ENCODE peak calls at places on chromosomes 3 and 15, in eight cellular contexts. K is heart right ventricle; E is sciatic nerve; J is GM23338; I is effector memory CD8-positive, alpha-beta T cell; W is gastroesophageal sphincter; Z is activated CD4-positive, CD25-positive, alpha-beta regulatory T cell treated with anti-CD3 and anti-CD28 coated beads, Interleukin-2, amount 50 U/mL, for 24 hours; O is lung. L is an unnamed sample.

GRCh38 chr15:98700501-98700900 is 52.2 kb downstream of the IGF1R start:
- ATAC-seq in K (no peak), E (no peak), J (peak), I (no peak), W (no peak), Z (no peak), O (no peak), L (peak)

GRCh38 chr3:141227752-141228151 is 3.9 kb upstream of the PXYLP1 start:
- ATAC-seq in K (no peak), E (no peak), J (no peak), I (no peak), W (no peak), Z (no peak), O (no peak), L (no peak)

GRCh38 chr3:107957506-107957905 is 133.3 kb downstream of the CD47 start:
- ATAC-seq in K (no peak), E (peak), J (peak), I (no peak), W (peak), Z (no peak), O (no peak), L (no peak)

GRCh38 chr3:43178891-43179366 is 73.0 kb upstream of the POMGNT2 start:
- ATAC-seq in K (no peak), E (peak), J (no peak), I (no peak), W (no peak), Z (no peak), O (no peak), L (no peak)

GRCh38 chr3:156507285-156507684 is 47.6 kb downstream of the SSR3 start:
- ATAC-seq in K (no peak), E (no peak), J (no peak), I (no peak), W (no peak), Z (peak), O (no peak), L (peak)

GRCh38 chr3:23405081-23405480 is 202.0 kb downstream of the UBE2E2 start:
- ATAC-seq in K (no peak), E (no peak), J (no peak), I (no peak), W (no peak), Z (no peak), O (no peak), L (no peak)

GRCh38 chr3:171556574-171557145 is 96.5 kb upstream of the TNIK start:
- ATAC-seq in K (no peak), E (no peak), J (peak), I (no peak), W (no peak), Z (no peak), O (no peak), L (no peak)

GRCh38 chr3:129596194-129597086 is 10.0 kb downstream of the PLXND1 start:
- ATAC-seq in K (peak), E (peak), J (peak), I (peak), W (peak), Z (no peak), O (peak), L (no peak)

GRCh38 chr15:60797444-60798040 is 318.6 kb upstream of the ICE2 start:
- ATAC-seq in K (no peak), E (no peak), J (no peak), I (no peak), W (no peak), Z (no peak), O (no peak), L (peak)

GRCh38 chr15:90055182-90055581 is 47.1 kb downstream of the IDH2 start:
- ATAC-seq in K (no peak), E (no peak), J (no peak), I (no peak), W (no peak), Z (no peak), O (no peak), L (no peak)

GRCh38 chr15:76936671-76937070 is 5.1 kb downstream of the RCN2 start:
- ATAC-seq in K (no peak), E (no peak), J (no peak), I (no peak), W (no peak), Z (no peak), O (no peak), L (no peak)